ENCODE peak calls at places on chromosomes 3 and 15, in five cellular contexts. W is kidney, M is DND-41, F is neural progenitor cell, Y is esophagus squamous epithelium. C is an unnamed sample.

GRCh38 chr15:63497642-63498100 is 6.7 kb upstream of the USP3 start:
- DNase-seq in W (no peak), M (peak; percentile 64), F (no peak), Y (no peak), C (no peak)

GRCh38 chr3:122577409-122578028 is at the start of gene PARP15:
- DNase-seq in W (peak; percentile 72), M (peak; percentile 83), F (peak; percentile 32), Y (no peak), C (no peak)

GRCh38 chr15:44788748-44789147 is 52.4 kb downstream of the TRIM69 start:
- DNase-seq in W (no peak), M (peak; percentile 12), F (no peak), Y (no peak), C (no peak)

GRCh38 chr3:188827593-188827992 is 344.2 kb upstream of the TPRG1 start:
- DNase-seq in W (no peak), M (no peak), F (no peak), Y (no peak), C (no peak)

GRCh38 chr15:23690015-23690414 is 2.9 kb upstream of the NDN start:
- DNase-seq in W (no peak), M (no peak), F (no peak), Y (no peak), C (no peak)

GRCh38 chr3:36679384-36680200 is 84.8 kb downstream of the DCLK3 start:
- DNase-seq in W (no peak), M (no peak), F (no peak), Y (no peak), C (no peak)

GRCh38 chr3:129665024-129665768 is 58.7 kb upstream of the PLXND1 start:
- DNase-seq in W (no peak), M (no peak), F (no peak), Y (no peak), C (no peak)

GRCh38 chr15:62732078-62732477 is 310.5 kb upstream of the TPM1 start:
- DNase-seq in W (no peak), M (no peak), F (no peak), Y (no peak), C (no peak)

GRCh38 chr3:9862391-9863235 is 17.4 kb downstream of the CIDEC start:
- DNase-seq in W (peak; percentile 89), M (no peak), F (peak; percentile 86), Y (no peak), C (peak; percentile 71)

GRCh38 chr3:165532851-165533250 is 304.4 kb downstream of the BCHE start:
- DNase-seq in W (no peak), M (no peak), F (no peak), Y (no peak), C (no peak)

GRCh38 chr15:98403169-98403568 is 245.2 kb upstream of the IGF1R start:
- DNase-seq in W (no peak), M (no peak), F (no peak), Y (no peak), C (no peak)

GRCh38 chr15:28456476-28457395 is 76.0 kb downstream of the GOLGA8G start:
- DNase-seq in W (peak; percentile 84), M (no peak), F (peak; percentile 7), Y (no peak), C (peak; percentile 44)

GRCh38 chr3:123138819-123139517 is 62.8 kb upstream of the SEC22A start:
- DNase-seq in W (no peak), M (no peak), F (no peak), Y (no peak), C (no peak)

GRCh38 chr15:89461386-89461785 is 35.0 kb downstream of the RHCG start:
- DNase-seq in W (peak; percentile 21), M (no peak), F (peak; percentile 75), Y (no peak), C (no peak)

GRCh38 chr15:48774484-48774883 is 36.4 kb downstream of the CEP152 start:
- DNase-seq in W (no peak), M (no peak), F (no peak), Y (no peak), C (no peak)

GRCh38 chr3:141797167-141797773 is 34.1 kb downstream of the GRK7 start:
- DNase-seq in W (peak; percentile 90), M (peak; percentile 77), F (peak; percentile 96), Y (no peak), C (peak; percentile 47)

GRCh38 chr15:40762919-40763800 is 708 bp upstream of the GCHFR start:
- DNase-seq in W (peak; percentile 89), M (no peak), F (peak; percentile 49), Y (no peak), C (peak; percentile 94)

GRCh38 chr3:100538339-100538706 is 45.9 kb downstream of the TMEM45A start:
- DNase-seq in W (no peak), M (no peak), F (no peak), Y (no peak), C (no peak)

GRCh38 chr3:81307221-81307620 is 454.2 kb downstream of the GBE1 start:
- DNase-seq in W (no peak), M (no peak), F (no peak), Y (no peak), C (no peak)

GRCh38 chr3:156181509-156181908 is 61.1 kb downstream of the KCNAB1 start:
- DNase-seq in W (no peak), M (no peak), F (no peak), Y (no peak), C (no peak)

GRCh38 chr3:139434764-139435291 is 41.5 kb downstream of the RBP2 start:
- DNase-seq in W (no peak), M (no peak), F (no peak), Y (no peak), C (no peak)

GRCh38 chr3:78969483-78969882 is 798.3 kb downstream of the ROBO1 start:
- DNase-seq in W (no peak), M (no peak), F (no peak), Y (no peak), C (no peak)

GRCh38 chr15:50685976-50686467 is 575 bp downstream of the TRPM7 start:
- DNase-seq in W (peak; percentile 89), M (peak; percentile 54), F (peak; percentile 83), Y (no peak), C (peak; percentile 64)

GRCh38 chr3:79414821-79415220 is 353.0 kb downstream of the ROBO1 start:
- DNase-seq in W (no peak), M (no peak), F (no peak), Y (no peak), C (peak; percentile 68)

GRCh38 chr3:55958605-55959004 is 471.5 kb upstream of the WNT5A start:
- DNase-seq in W (no peak), M (no peak), F (no peak), Y (no peak), C (no peak)

GRCh38 chr15:77796046-77796729 is 163.5 kb upstream of the LINGO1 start:
- DNase-seq in W (no peak), M (no peak), F (no peak), Y (no peak), C (no peak)

GRCh38 chr3:135633078-135633477 is 332.4 kb upstream of the PPP2R3A start:
- DNase-seq in W (no peak), M (no peak), F (no peak), Y (no peak), C (no peak)

GRCh38 chr15:25072857-25073476 is 118.2 kb downstream of the SNRPN start:
- DNase-seq in W (no peak), M (no peak), F (no peak), Y (no peak), C (peak; percentile 7)

GRCh38 chr3:136250862-136251460 is 821 bp downstream of the PCCB start:
- DNase-seq in W (peak; percentile 85), M (peak; percentile 36), F (peak; percentile 47), Y (no peak), C (peak; percentile 67)

GRCh38 chr3:32423956-32424558 is 32.4 kb downstream of the CMTM7 start:
- DNase-seq in W (no peak), M (peak; percentile 34), F (no peak), Y (no peak), C (no peak)

GRCh38 chr15:42679285-42680141 is 57.4 kb downstream of the CDAN1 start:
- DNase-seq in W (no peak), M (no peak), F (no peak), Y (no peak), C (no peak)

GRCh38 chr15:90557651-90558084 is 27.9 kb downstream of the CRTC3 start:
- DNase-seq in W (peak; percentile 72), M (no peak), F (no peak), Y (no peak), C (peak; percentile 92)

GRCh38 chr3:8964436-8965370 is 1.4 kb upstream of the RAD18 start:
- DNase-seq in W (no peak), M (no peak), F (no peak), Y (no peak), C (no peak)

GRCh38 chr3:47041114-47041513 is 61.6 kb downstream of the NBEAL2 start:
- DNase-seq in W (no peak), M (no peak), F (no peak), Y (no peak), C (no peak)

GRCh38 chr3:38164136-38164965 is 986 bp upstream of the OXSR1 start:
- DNase-seq in W (peak; percentile 79), M (no peak), F (no peak), Y (no peak), C (no peak)
- TF ChIP-seq CTCF in W (no peak), M (no peak), F (no peak), Y (no peak), C (no peak)

DNA sequence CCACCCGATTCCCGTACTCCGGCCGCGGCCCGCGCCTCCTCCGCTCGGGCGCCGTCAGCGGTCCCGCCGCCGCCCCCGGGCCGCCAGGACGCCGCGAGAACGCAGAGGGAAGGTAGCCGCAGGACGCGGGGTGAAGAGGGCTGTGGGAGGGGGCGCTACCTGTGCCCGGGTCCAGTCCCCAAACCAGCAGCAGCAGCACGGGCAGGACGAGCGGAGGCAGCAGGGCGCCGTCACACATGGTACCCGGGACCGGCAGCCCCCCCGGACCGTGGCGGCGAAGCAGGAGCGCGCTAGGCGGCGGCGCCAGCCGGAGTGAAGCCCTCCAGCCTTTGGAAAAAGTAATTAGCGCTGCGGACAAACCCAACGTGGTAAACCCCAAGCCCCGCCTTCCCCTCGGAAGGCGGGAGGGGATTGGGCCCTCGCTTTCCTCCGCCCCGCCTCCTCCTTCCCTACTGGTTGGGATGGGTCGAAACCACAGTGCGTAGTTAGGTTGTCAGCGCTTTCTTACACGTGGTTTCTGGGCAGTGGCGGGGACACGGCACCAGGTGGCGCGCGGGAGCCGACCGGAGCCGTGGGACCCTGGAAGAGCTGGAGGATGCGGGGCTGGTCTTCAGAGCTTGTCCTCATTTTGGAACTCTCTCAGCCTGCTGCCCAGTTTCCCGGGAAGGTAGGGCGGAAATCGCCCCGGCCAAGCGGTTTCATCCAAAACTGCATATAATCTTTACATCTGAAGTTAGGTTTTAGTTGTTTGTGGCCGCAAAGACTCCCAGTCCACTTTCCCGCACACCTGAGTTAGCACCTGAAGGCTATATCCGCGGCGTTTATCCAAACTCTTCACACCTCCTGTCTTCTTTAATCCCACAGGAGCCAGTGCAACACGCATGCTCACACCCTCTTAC is at the start of gene ADAMTS17:
- DNase-seq in W (peak; percentile 98), M (peak; percentile 28), F (peak; percentile 98), Y (peak; percentile 66), C (peak; percentile 96)
- H3K4me3 ChIP-seq in W (peak within 1 kb of the TSS; percentile 51), M (no peak within 1 kb of the TSS), F (peak within 1 kb of the TSS; percentile 72), Y (peak within 1 kb of the TSS; percentile 89), C (peak within 1 kb of the TSS; percentile 87)

DNA sequence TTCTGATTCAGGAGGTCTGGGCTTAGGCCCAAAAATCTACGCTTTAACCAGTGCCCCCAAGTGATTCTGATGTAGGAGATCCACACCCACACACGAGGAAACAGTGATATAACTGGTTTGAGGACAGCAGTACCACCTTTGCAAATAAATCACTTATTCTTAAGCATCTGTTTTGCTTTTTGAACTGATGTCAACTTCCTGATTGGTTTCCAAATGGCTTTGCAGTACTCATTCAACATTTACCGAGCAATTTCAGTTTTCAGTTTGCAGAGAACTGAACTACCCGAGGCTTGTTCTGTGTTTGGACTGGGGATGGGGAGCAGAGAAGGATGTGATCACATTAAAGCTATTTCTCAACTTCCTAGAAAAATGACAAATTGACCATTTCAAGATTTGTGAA is 1.1 kb upstream of the GYG1 start:
- DNase-seq in W (no peak), M (no peak), F (no peak), Y (no peak), C (no peak)
- H3K27ac ChIP-seq in W (no peak overlapping the region), M (no peak overlapping the region), F (no peak overlapping the region), Y (no peak overlapping the region), C (no peak overlapping the region)

GRCh38 chr3:149958171-149958796 is 12.4 kb downstream of the PFN2 start:
- DNase-seq in W (no peak), M (no peak), F (no peak), Y (no peak), C (no peak)
- TF ChIP-seq CTCF in W (no peak), M (no peak), F (peak; percentile 11), Y (no peak), C (peak; percentile 3)